ENCODE peak calls at places on chromosomes 5 and 9, in seven cellular contexts. One of them, this sample, is unnamed.

GRCh38 chr5:171945066-171945465 is 61.4 kb downstream of the FBXW11 start:
- DNase-seq in neural crest cell: no peak
- DNase-seq in tibial artery: no peak
- DNase-seq in cardiac muscle cell: no peak
- DNase-seq in GM12865: no peak
- DNase-seq in fibroblast of mammary gland: peak
- DNase-seq in A549: no peak
- DNase-seq in this sample: no peak

GRCh38 chr9:21060919-21061561 is 16.7 kb downstream of the IFNB1 start:
- DNase-seq in neural crest cell: no peak
- DNase-seq in tibial artery: no peak
- DNase-seq in cardiac muscle cell: no peak
- DNase-seq in GM12865: peak
- DNase-seq in fibroblast of mammary gland: peak
- DNase-seq in A549: no peak
- DNase-seq in this sample: no peak

GRCh38 chr9:98908897-98909634 is 34.6 kb upstream of the COL15A1 start:
- DNase-seq in neural crest cell: no peak
- DNase-seq in tibial artery: no peak
- DNase-seq in cardiac muscle cell: no peak
- DNase-seq in GM12865: no peak
- DNase-seq in fibroblast of mammary gland: peak
- DNase-seq in A549: no peak
- DNase-seq in this sample: no peak

GRCh38 chr5:81241961-81242648 is 9.0 kb downstream of the CKMT2 start:
- DNase-seq in neural crest cell: no peak
- DNase-seq in tibial artery: no peak
- DNase-seq in cardiac muscle cell: no peak
- DNase-seq in GM12865: peak
- DNase-seq in fibroblast of mammary gland: no peak
- DNase-seq in A549: no peak
- DNase-seq in this sample: no peak

GRCh38 chr9:4936823-4937222 is 48.2 kb upstream of the JAK2 start:
- DNase-seq in neural crest cell: no peak
- DNase-seq in tibial artery: no peak
- DNase-seq in cardiac muscle cell: no peak
- DNase-seq in GM12865: peak
- DNase-seq in fibroblast of mammary gland: no peak
- DNase-seq in A549: no peak
- DNase-seq in this sample: peak

GRCh38 chr9:16171851-16172250 is 619.0 kb downstream of the CCDC171 start:
- DNase-seq in neural crest cell: no peak
- DNase-seq in tibial artery: no peak
- DNase-seq in cardiac muscle cell: no peak
- DNase-seq in GM12865: no peak
- DNase-seq in fibroblast of mammary gland: no peak
- DNase-seq in A549: no peak
- DNase-seq in this sample: no peak

GRCh38 chr5:9239626-9240025 is 306.2 kb downstream of the SEMA5A start:
- DNase-seq in neural crest cell: no peak
- DNase-seq in tibial artery: no peak
- DNase-seq in cardiac muscle cell: no peak
- DNase-seq in GM12865: no peak
- DNase-seq in fibroblast of mammary gland: no peak
- DNase-seq in A549: no peak
- DNase-seq in this sample: no peak

GRCh38 chr5:4531756-4532704 is 608.1 kb upstream of the ADAMTS16 start:
- DNase-seq in neural crest cell: no peak
- DNase-seq in tibial artery: no peak
- DNase-seq in cardiac muscle cell: peak
- DNase-seq in GM12865: no peak
- DNase-seq in fibroblast of mammary gland: no peak
- DNase-seq in A549: no peak
- DNase-seq in this sample: no peak

GRCh38 chr9:116372081-116372673 is 218.6 kb downstream of the PAPPA start:
- DNase-seq in neural crest cell: no peak
- DNase-seq in tibial artery: no peak
- DNase-seq in cardiac muscle cell: no peak
- DNase-seq in GM12865: no peak
- DNase-seq in fibroblast of mammary gland: no peak
- DNase-seq in A549: no peak
- DNase-seq in this sample: no peak

GRCh38 chr9:133729646-133730281 is 8.4 kb downstream of the SARDH start:
- DNase-seq in neural crest cell: no peak
- DNase-seq in tibial artery: no peak
- DNase-seq in cardiac muscle cell: no peak
- DNase-seq in GM12865: no peak
- DNase-seq in fibroblast of mammary gland: no peak
- DNase-seq in A549: no peak
- DNase-seq in this sample: no peak

GRCh38 chr5:111733571-111733970 is 23.4 kb downstream of the NREP start:
- DNase-seq in neural crest cell: no peak
- DNase-seq in tibial artery: no peak
- DNase-seq in cardiac muscle cell: no peak
- DNase-seq in GM12865: no peak
- DNase-seq in fibroblast of mammary gland: no peak
- DNase-seq in A549: no peak
- DNase-seq in this sample: no peak

GRCh38 chr9:126927419-126927818 is 12.8 kb downstream of the RALGPS1 start:
- DNase-seq in neural crest cell: no peak
- DNase-seq in tibial artery: no peak
- DNase-seq in cardiac muscle cell: no peak
- DNase-seq in GM12865: no peak
- DNase-seq in fibroblast of mammary gland: no peak
- DNase-seq in A549: no peak
- DNase-seq in this sample: no peak

GRCh38 chr5:89707891-89708290 is 701.7 kb downstream of the CETN3 start:
- DNase-seq in neural crest cell: no peak
- DNase-seq in tibial artery: no peak
- DNase-seq in cardiac muscle cell: no peak
- DNase-seq in GM12865: peak
- DNase-seq in fibroblast of mammary gland: no peak
- DNase-seq in A549: no peak
- DNase-seq in this sample: no peak

GRCh38 chr5:167555771-167556170 is 735.7 kb upstream of the WWC1 start:
- DNase-seq in neural crest cell: no peak
- DNase-seq in tibial artery: no peak
- DNase-seq in cardiac muscle cell: no peak
- DNase-seq in GM12865: no peak
- DNase-seq in fibroblast of mammary gland: no peak
- DNase-seq in A549: no peak
- DNase-seq in this sample: no peak

GRCh38 chr9:32550046-32550608 is 2.0 kb upstream of the SMIM27 start:
- DNase-seq in neural crest cell: no peak
- DNase-seq in tibial artery: no peak
- DNase-seq in cardiac muscle cell: peak
- DNase-seq in GM12865: no peak
- DNase-seq in fibroblast of mammary gland: peak
- DNase-seq in A549: peak
- DNase-seq in this sample: peak

GRCh38 chr9:134671341-134672113 is 29.9 kb downstream of the COL5A1 start:
- DNase-seq in neural crest cell: no peak
- DNase-seq in tibial artery: no peak
- DNase-seq in cardiac muscle cell: no peak
- DNase-seq in GM12865: no peak
- DNase-seq in fibroblast of mammary gland: no peak
- DNase-seq in A549: no peak
- DNase-seq in this sample: no peak

GRCh38 chr9:14216612-14217194 is 97.2 kb downstream of the NFIB start:
- DNase-seq in neural crest cell: no peak
- DNase-seq in tibial artery: no peak
- DNase-seq in cardiac muscle cell: no peak
- DNase-seq in GM12865: no peak
- DNase-seq in fibroblast of mammary gland: no peak
- DNase-seq in A549: peak
- DNase-seq in this sample: no peak

GRCh38 chr5:65247594-65247993 is 234.1 kb downstream of the ADAMTS6 start:
- DNase-seq in neural crest cell: no peak
- DNase-seq in tibial artery: no peak
- DNase-seq in cardiac muscle cell: no peak
- DNase-seq in GM12865: no peak
- DNase-seq in fibroblast of mammary gland: no peak
- DNase-seq in A549: no peak
- DNase-seq in this sample: no peak

GRCh38 chr9:124664143-124664542 is 107.0 kb downstream of the NR6A1 start:
- DNase-seq in neural crest cell: no peak
- DNase-seq in tibial artery: no peak
- DNase-seq in cardiac muscle cell: no peak
- DNase-seq in GM12865: no peak
- DNase-seq in fibroblast of mammary gland: peak
- DNase-seq in A549: no peak
- DNase-seq in this sample: no peak

GRCh38 chr9:93622725-93623124 is 46.3 kb downstream of the PHF2 start:
- DNase-seq in neural crest cell: no peak
- DNase-seq in tibial artery: no peak
- DNase-seq in cardiac muscle cell: no peak
- DNase-seq in GM12865: no peak
- DNase-seq in fibroblast of mammary gland: no peak
- DNase-seq in A549: no peak
- DNase-seq in this sample: no peak

GRCh38 chr5:134139891-134140469 is 25.5 kb downstream of the TCF7 start:
- DNase-seq in neural crest cell: no peak
- DNase-seq in tibial artery: peak
- DNase-seq in cardiac muscle cell: no peak
- DNase-seq in GM12865: no peak
- DNase-seq in fibroblast of mammary gland: no peak
- DNase-seq in A549: no peak
- DNase-seq in this sample: no peak

DNA sequence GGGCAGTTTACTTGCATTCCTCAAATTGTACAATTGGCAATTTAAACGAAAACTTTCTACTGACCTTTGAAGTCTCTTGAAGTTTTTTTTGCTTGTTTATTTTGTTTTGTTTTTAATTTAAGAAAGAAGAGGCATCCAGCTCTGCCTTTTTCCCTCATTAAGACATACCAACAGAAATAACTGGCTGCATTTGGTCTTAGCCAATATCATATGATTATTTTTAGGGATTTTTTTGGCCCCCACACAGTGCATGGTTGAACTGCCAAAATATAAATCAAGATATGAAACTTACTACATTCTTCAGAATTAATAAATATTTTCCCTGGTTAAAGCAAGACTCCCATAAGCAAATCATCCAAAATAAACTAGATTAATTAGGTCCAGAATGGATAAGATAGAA is 79.4 kb downstream of the ALDH1A1 start:
- DNase-seq in neural crest cell: no peak
- DNase-seq in tibial artery: no peak
- DNase-seq in cardiac muscle cell: no peak
- DNase-seq in GM12865: no peak
- DNase-seq in fibroblast of mammary gland: no peak
- DNase-seq in A549: no peak
- DNase-seq in this sample: no peak
- TF ChIP-seq CTCF in neural crest cell: no peak
- TF ChIP-seq CTCF in tibial artery: no peak
- TF ChIP-seq CTCF in cardiac muscle cell: no peak
- TF ChIP-seq CTCF in GM12865: no peak
- TF ChIP-seq CTCF in fibroblast of mammary gland: no peak
- TF ChIP-seq CTCF in A549: no peak
- TF ChIP-seq CTCF in this sample: no peak

GRCh38 chr5:62719061-62719730 is 140.6 kb downstream of the LRRC70 start:
- DNase-seq in neural crest cell: no peak
- DNase-seq in tibial artery: no peak
- DNase-seq in cardiac muscle cell: no peak
- DNase-seq in GM12865: no peak
- DNase-seq in fibroblast of mammary gland: no peak
- DNase-seq in A549: no peak
- DNase-seq in this sample: no peak

GRCh38 chr5:62727184-62727583 is 148.6 kb downstream of the LRRC70 start:
- DNase-seq in neural crest cell: no peak
- DNase-seq in tibial artery: no peak
- DNase-seq in cardiac muscle cell: no peak
- DNase-seq in GM12865: no peak
- DNase-seq in fibroblast of mammary gland: no peak
- DNase-seq in A549: no peak
- DNase-seq in this sample: no peak

GRCh38 chr5:62718368-62718767 is 139.7 kb downstream of the LRRC70 start:
- DNase-seq in neural crest cell: no peak
- DNase-seq in tibial artery: no peak
- DNase-seq in cardiac muscle cell: no peak
- DNase-seq in GM12865: peak
- DNase-seq in fibroblast of mammary gland: peak
- DNase-seq in A549: peak
- DNase-seq in this sample: no peak

GRCh38 chr5:62720036-62720441 is 141.4 kb downstream of the LRRC70 start:
- DNase-seq in neural crest cell: peak
- DNase-seq in tibial artery: no peak
- DNase-seq in cardiac muscle cell: peak
- DNase-seq in GM12865: peak
- DNase-seq in fibroblast of mammary gland: peak
- DNase-seq in A549: peak
- DNase-seq in this sample: peak

GRCh38 chr5:62722360-62722759 is 143.7 kb downstream of the LRRC70 start:
- DNase-seq in neural crest cell: no peak
- DNase-seq in tibial artery: no peak
- DNase-seq in cardiac muscle cell: no peak
- DNase-seq in GM12865: no peak
- DNase-seq in fibroblast of mammary gland: no peak
- DNase-seq in A549: peak
- DNase-seq in this sample: no peak
- TF ChIP-seq CTCF in neural crest cell: peak
- TF ChIP-seq CTCF in tibial artery: no peak
- TF ChIP-seq CTCF in cardiac muscle cell: no peak
- TF ChIP-seq CTCF in GM12865: no peak
- TF ChIP-seq CTCF in fibroblast of mammary gland: no peak
- TF ChIP-seq CTCF in A549: no peak
- TF ChIP-seq CTCF in this sample: no peak

GRCh38 chr9:83327323-83327722 is 210.9 kb downstream of the FRMD3 start:
- DNase-seq in neural crest cell: no peak
- DNase-seq in tibial artery: no peak
- DNase-seq in cardiac muscle cell: peak
- DNase-seq in GM12865: no peak
- DNase-seq in fibroblast of mammary gland: no peak
- DNase-seq in A549: peak
- DNase-seq in this sample: no peak
- TF ChIP-seq CTCF in neural crest cell: no peak
- TF ChIP-seq CTCF in tibial artery: no peak
- TF ChIP-seq CTCF in cardiac muscle cell: no peak
- TF ChIP-seq CTCF in GM12865: no peak
- TF ChIP-seq CTCF in fibroblast of mammary gland: no peak
- TF ChIP-seq CTCF in A549: no peak
- TF ChIP-seq CTCF in this sample: no peak

GRCh38 chr5:109411627-109412026 is 1.9 kb upstream of the PJA2 start:
- DNase-seq in neural crest cell: no peak
- DNase-seq in tibial artery: no peak
- DNase-seq in cardiac muscle cell: no peak
- DNase-seq in GM12865: no peak
- DNase-seq in fibroblast of mammary gland: peak
- DNase-seq in A549: peak
- DNase-seq in this sample: no peak

GRCh38 chr5:109409844-109410388 is at the start of gene PJA2:
- DNase-seq in neural crest cell: peak
- DNase-seq in tibial artery: peak
- DNase-seq in cardiac muscle cell: peak
- DNase-seq in GM12865: peak
- DNase-seq in fibroblast of mammary gland: peak
- DNase-seq in A549: peak
- DNase-seq in this sample: peak

GRCh38 chr5:109411175-109411514 is 1.4 kb upstream of the PJA2 start:
- DNase-seq in neural crest cell: no peak
- DNase-seq in tibial artery: no peak
- DNase-seq in cardiac muscle cell: no peak
- DNase-seq in GM12865: no peak
- DNase-seq in fibroblast of mammary gland: no peak
- DNase-seq in A549: no peak
- DNase-seq in this sample: no peak

GRCh38 chr5:109409061-109409843 is 522 bp downstream of the PJA2 start:
- DNase-seq in neural crest cell: peak
- DNase-seq in tibial artery: peak
- DNase-seq in cardiac muscle cell: peak
- DNase-seq in GM12865: peak
- DNase-seq in fibroblast of mammary gland: peak
- DNase-seq in A549: peak
- DNase-seq in this sample: peak

GRCh38 chr5:109410389-109411174 is 808 bp upstream of the PJA2 start:
- DNase-seq in neural crest cell: peak
- DNase-seq in tibial artery: peak
- DNase-seq in cardiac muscle cell: peak
- DNase-seq in GM12865: peak
- DNase-seq in fibroblast of mammary gland: peak
- DNase-seq in A549: peak
- DNase-seq in this sample: peak
- TF ChIP-seq CTCF in neural crest cell: no peak
- TF ChIP-seq CTCF in tibial artery: no peak
- TF ChIP-seq CTCF in cardiac muscle cell: no peak
- TF ChIP-seq CTCF in GM12865: no peak
- TF ChIP-seq CTCF in fibroblast of mammary gland: no peak
- TF ChIP-seq CTCF in A549: no peak
- TF ChIP-seq CTCF in this sample: no peak

This sample was measured in GM13976.